ENCODE peak calls at places on chromosomes 5 and 9, in seven cellular contexts. K is A549; U is neural crest cell; V is HFF-Myc; X is nephron progenitor cell; F is activated CD8-positive, alpha-beta T cell treated with anti-CD3 and anti-CD28 coated beads for 36 hours; S is HepG2. B is an unnamed sample.

GRCh38 chr9:87381746-87382145 is 115.9 kb upstream of the DAPK1 start:
- DNase-seq in K (no peak), U (no peak), V (no peak), X (no peak), F (no peak), S (no peak), B (no peak)

GRCh38 chr5:139619861-139620260 is 28.3 kb upstream of the CXXC5 start:
- DNase-seq in K (no peak), U (no peak), V (no peak), X (no peak), F (no peak), S (no peak), B (no peak)

GRCh38 chr9:89594811-89595550 is 9.8 kb upstream of the GADD45G start:
- DNase-seq in K (no peak), U (no peak), V (no peak), X (no peak), F (no peak), S (no peak), B (no peak)

GRCh38 chr9:121322037-121322736 is 47.9 kb downstream of the STOM start:
- DNase-seq in K (peak), U (no peak), V (peak), X (no peak), F (no peak), S (peak), B (no peak)

GRCh38 chr9:93525476-93525875 is 50.9 kb upstream of the PHF2 start:
- DNase-seq in K (no peak), U (no peak), V (no peak), X (no peak), F (no peak), S (no peak), B (no peak)

GRCh38 chr5:109703165-109703564 is 13.4 kb downstream of the MAN2A1 start:
- DNase-seq in K (no peak), U (no peak), V (no peak), X (no peak), F (no peak), S (no peak), B (no peak)

GRCh38 chr5:142716963-142717362 is 31.1 kb upstream of the FGF1 start:
- DNase-seq in K (peak), U (peak), V (no peak), X (peak), F (peak), S (peak), B (peak)

GRCh38 chr9:95726756-95727155 is 148.7 kb upstream of the ERCC6L2 start:
- DNase-seq in K (peak), U (no peak), V (peak), X (no peak), F (no peak), S (peak), B (no peak)

GRCh38 chr5:175609504-175609903 is 48.4 kb upstream of the HRH2 start:
- DNase-seq in K (no peak), U (no peak), V (no peak), X (no peak), F (peak), S (no peak), B (no peak)

GRCh38 chr5:160271396-160271795 is 41.0 kb downstream of the CCNJL start:
- DNase-seq in K (no peak), U (no peak), V (no peak), X (peak), F (peak), S (no peak), B (no peak)

GRCh38 chr5:3033033-3033755 is 281.7 kb upstream of the IRX2 start:
- DNase-seq in K (no peak), U (no peak), V (no peak), X (no peak), F (no peak), S (no peak), B (no peak)

GRCh38 chr5:66596791-66597757 is 881 bp downstream of the MAST4 start:
- DNase-seq in K (peak), U (peak), V (no peak), X (peak), F (peak), S (no peak), B (peak)

GRCh38 chr9:109171926-109172325 is 4.9 kb upstream of the FRRS1L start:
- DNase-seq in K (no peak), U (no peak), V (no peak), X (no peak), F (no peak), S (no peak), B (no peak)

GRCh38 chr9:33787839-33788238 is 7.5 kb upstream of the PRSS3 start:
- DNase-seq in K (no peak), U (no peak), V (no peak), X (no peak), F (no peak), S (no peak), B (no peak)

GRCh38 chr5:138649775-138650174 is 74.6 kb upstream of the HSPA9 start:
- DNase-seq in K (no peak), U (no peak), V (no peak), X (no peak), F (no peak), S (no peak), B (no peak)

GRCh38 chr5:91058575-91058974 is 324.5 kb downstream of the ARRDC3 start:
- DNase-seq in K (no peak), U (no peak), V (no peak), X (no peak), F (no peak), S (no peak), B (no peak)

GRCh38 chr9:117394655-117395054 is 20.2 kb downstream of the ASTN2 start:
- DNase-seq in K (no peak), U (no peak), V (no peak), X (no peak), F (no peak), S (no peak), B (no peak)

GRCh38 chr9:117387422-117387821 is 27.4 kb downstream of the ASTN2 start:
- DNase-seq in K (no peak), U (no peak), V (no peak), X (no peak), F (no peak), S (no peak), B (no peak)

DNA sequence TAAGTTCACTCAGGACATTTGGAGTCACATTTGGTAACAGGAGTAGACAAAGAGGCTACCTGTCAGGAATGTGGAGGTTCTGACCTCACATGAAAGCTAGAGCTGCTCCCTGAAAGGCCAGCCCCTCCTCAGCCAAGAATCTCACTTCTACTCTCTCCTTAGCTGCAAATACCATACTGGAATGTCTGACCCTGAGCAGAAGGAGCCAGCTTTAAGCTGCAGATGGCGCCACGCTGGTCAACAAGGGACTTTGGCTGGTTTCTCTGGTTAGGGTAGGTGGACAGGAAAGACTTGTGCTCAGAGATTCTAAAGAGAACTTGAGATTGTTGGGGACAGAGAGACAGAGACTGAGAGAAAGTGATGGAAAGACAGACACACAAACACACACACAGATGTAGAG is 21.9 kb downstream of the ASTN2 start:
- DNase-seq in K (no peak), U (no peak), V (no peak), X (no peak), F (no peak), S (no peak), B (no peak)
- TF ChIP-seq CTCF in K (no peak), U (no peak), V (no peak), X (no peak), F (no peak), S (no peak), B (peak)

DNA sequence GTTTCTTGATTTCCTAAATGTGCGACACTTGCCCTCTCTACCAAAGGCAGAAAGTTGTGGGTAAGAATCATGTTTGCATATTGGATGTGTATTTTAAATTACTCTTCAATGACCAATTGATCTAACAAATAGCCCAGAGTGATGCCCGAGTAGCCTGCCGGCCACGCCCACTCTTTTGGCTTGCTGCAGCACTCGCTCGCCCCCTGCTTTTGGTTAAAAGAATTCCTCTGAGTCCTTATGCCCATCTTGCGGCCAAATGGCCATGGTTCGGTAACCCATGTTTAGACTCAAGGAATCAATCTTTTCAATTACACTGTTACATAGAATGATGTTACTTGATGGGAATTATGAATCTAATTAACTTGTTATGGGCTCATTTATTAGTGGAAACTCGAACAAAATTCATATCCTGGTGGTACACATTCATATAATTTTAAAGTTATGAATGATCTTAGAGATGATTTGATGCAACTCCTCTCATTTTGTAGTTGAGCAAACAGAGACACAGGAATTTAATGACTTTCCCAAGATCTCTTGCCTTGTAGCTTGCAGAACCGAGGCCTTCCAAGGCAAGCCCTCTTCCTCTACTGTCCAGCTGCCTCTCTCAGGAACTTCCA is 36.5 kb downstream of the PPIC start:
- DNase-seq in K (peak), U (peak), V (no peak), X (peak), F (peak), S (peak), B (no peak)
- TF ChIP-seq CTCF in K (peak), U (peak), V (peak), X (peak), F (peak), S (peak), B (peak)

GRCh38 chr9:127778280-127779135 is at the start of gene SH2D3C:
- DNase-seq in K (no peak), U (no peak), V (no peak), X (peak), F (peak), S (no peak), B (no peak)
- TF ChIP-seq CTCF in K (no peak), U (no peak), V (no peak), X (no peak), F (no peak), S (no peak), B (no peak)

GRCh38 chr5:111670826-111671492 is 86.0 kb downstream of the NREP start:
- DNase-seq in K (no peak), U (no peak), V (no peak), X (no peak), F (no peak), S (no peak), B (no peak)
- TF ChIP-seq CTCF in K (no peak), U (peak), V (peak), X (peak), F (no peak), S (no peak), B (peak)

GRCh38 chr5:5932824-5933223 is 445.5 kb downstream of the MED10 start:
- DNase-seq in K (no peak), U (no peak), V (no peak), X (no peak), F (no peak), S (no peak), B (no peak)
- TF ChIP-seq CTCF in K (no peak), U (no peak), V (no peak), X (no peak), F (no peak), S (no peak), B (no peak)

DNA sequence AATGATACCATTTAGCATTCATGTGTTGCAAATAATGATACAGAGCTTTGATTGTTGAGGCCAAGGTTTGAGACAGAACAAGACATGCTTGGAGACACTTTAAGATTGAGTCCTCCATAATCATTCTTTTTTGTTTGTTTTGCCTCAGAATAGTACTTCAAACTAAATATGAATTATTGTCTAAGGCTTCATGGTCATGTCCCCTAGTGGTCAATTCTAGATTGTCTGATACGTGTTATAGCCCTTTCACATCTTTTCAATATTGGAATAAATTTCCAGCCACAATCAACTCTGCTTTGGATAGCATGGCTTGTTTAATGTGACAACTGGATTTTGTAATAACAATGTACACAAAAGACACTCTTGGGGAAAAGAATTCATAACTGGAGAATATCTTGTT is 64.2 kb downstream of the PRLR start:
- DNase-seq in K (no peak), U (no peak), V (no peak), X (no peak), F (no peak), S (no peak), B (no peak)
- TF ChIP-seq CTCF in K (no peak), U (peak), V (peak), X (peak), F (no peak), S (no peak), B (no peak)

GRCh38 chr5:149902177-149902576 is 42.4 kb downstream of the PDE6A start:
- DNase-seq in K (no peak), U (no peak), V (no peak), X (no peak), F (no peak), S (no peak), B (no peak)
- TF ChIP-seq CTCF in K (no peak), U (no peak), V (no peak), X (no peak), F (no peak), S (no peak), B (no peak)

B was measured in progenitor cell of endocrine pancreas.